ENCODE peak calls at places on chromosomes 11 and 22, in five cellular contexts. B is HCT116, L is PC-9, Y is HepG2, F is GM12878. V is an unnamed sample.

GRCh38 chr11:12723410-12724297 is 49.4 kb downstream of the TEAD1 start:
- DNase-seq in B (peak; percentile 79), L (peak; percentile 48), Y (peak; percentile 73), F (no peak), V (no peak)

GRCh38 chr11:65850217-65851082 is 7.5 kb downstream of the CFL1 start:
- DNase-seq in B (no peak), L (no peak), Y (no peak), F (no peak), V (no peak)

GRCh38 chr11:1755344-1756023 is 5.1 kb upstream of the IFITM10 start:
- DNase-seq in B (no peak), L (no peak), Y (no peak), F (no peak), V (no peak)

GRCh38 chr11:128207861-128208321 is 379.5 kb downstream of the ETS1 start:
- DNase-seq in B (peak; percentile 77), L (peak; percentile 45), Y (no peak), F (no peak), V (no peak)

GRCh38 chr22:22358686-22359085 is 114.1 kb downstream of the VPREB1 start:
- DNase-seq in B (no peak), L (no peak), Y (no peak), F (no peak), V (no peak)

GRCh38 chr11:68057807-68058206 is 19.0 kb downstream of the TCIRG1 start:
- DNase-seq in B (no peak), L (no peak), Y (no peak), F (no peak), V (no peak)

GRCh38 chr11:2477254-2477653 is 32.4 kb downstream of the KCNQ1 start:
- DNase-seq in B (no peak), L (no peak), Y (no peak), F (no peak), V (no peak)

GRCh38 chr11:64251986-64252837 is 882 bp downstream of the PLCB3 start:
- DNase-seq in B (no peak), L (peak; percentile 76), Y (no peak), F (no peak), V (peak; percentile 52)

GRCh38 chr11:65787649-65788622 is 1.1 kb downstream of the OVOL1 start:
- DNase-seq in B (no peak), L (no peak), Y (no peak), F (no peak), V (peak; percentile 51)

GRCh38 chr11:128232588-128232987 is 354.8 kb downstream of the ETS1 start:
- DNase-seq in B (no peak), L (no peak), Y (no peak), F (no peak), V (no peak)

GRCh38 chr11:73968356-73968966 is 14.2 kb downstream of the UCP2 start:
- DNase-seq in B (no peak), L (no peak), Y (no peak), F (no peak), V (no peak)

GRCh38 chr11:79062814-79063762 is 377.7 kb downstream of the TENM4 start:
- DNase-seq in B (peak; percentile 12), L (no peak), Y (peak; percentile 18), F (no peak), V (peak; percentile 59)

GRCh38 chr11:6237903-6238302 is 986 bp upstream of the CNGA4 start:
- DNase-seq in B (no peak), L (no peak), Y (no peak), F (no peak), V (no peak)

GRCh38 chr11:129733384-129733783 is 82.3 kb upstream of the TMEM45B start:
- DNase-seq in B (no peak), L (no peak), Y (no peak), F (no peak), V (no peak)

GRCh38 chr11:77205467-77206263 is 77.6 kb downstream of the MYO7A start:
- DNase-seq in B (no peak), L (no peak), Y (no peak), F (no peak), V (no peak)

GRCh38 chr22:36561291-36561811 is 32.4 kb upstream of the EIF3D start:
- DNase-seq in B (no peak), L (no peak), Y (no peak), F (no peak), V (no peak)

GRCh38 chr11:12389676-12390075 is 12.3 kb downstream of the PARVA start:
- DNase-seq in B (no peak), L (no peak), Y (no peak), F (no peak), V (no peak)

GRCh38 chr11:64767344-64768299 is 7.8 kb upstream of the PYGM start:
- DNase-seq in B (peak; percentile 45), L (peak; percentile 52), Y (peak; percentile 67), F (no peak), V (peak; percentile 84)

GRCh38 chr22:38081941-38082828 is 1.8 kb downstream of the SLC16A8 start:
- DNase-seq in B (no peak), L (no peak), Y (no peak), F (no peak), V (no peak)

GRCh38 chr11:45741582-45741981 is 63.4 kb upstream of the SLC35C1 start:
- DNase-seq in B (no peak), L (no peak), Y (no peak), F (no peak), V (no peak)

GRCh38 chr11:34640050-34640971 is 19.4 kb downstream of the EHF start:
- DNase-seq in B (no peak), L (peak; percentile 92), Y (peak; percentile 94), F (no peak), V (peak; percentile 64)

GRCh38 chr22:37802310-37803194 is 5.2 kb upstream of the GCAT start:
- DNase-seq in B (no peak), L (peak; percentile 51), Y (peak; percentile 54), F (no peak), V (peak; percentile 90)

DNA sequence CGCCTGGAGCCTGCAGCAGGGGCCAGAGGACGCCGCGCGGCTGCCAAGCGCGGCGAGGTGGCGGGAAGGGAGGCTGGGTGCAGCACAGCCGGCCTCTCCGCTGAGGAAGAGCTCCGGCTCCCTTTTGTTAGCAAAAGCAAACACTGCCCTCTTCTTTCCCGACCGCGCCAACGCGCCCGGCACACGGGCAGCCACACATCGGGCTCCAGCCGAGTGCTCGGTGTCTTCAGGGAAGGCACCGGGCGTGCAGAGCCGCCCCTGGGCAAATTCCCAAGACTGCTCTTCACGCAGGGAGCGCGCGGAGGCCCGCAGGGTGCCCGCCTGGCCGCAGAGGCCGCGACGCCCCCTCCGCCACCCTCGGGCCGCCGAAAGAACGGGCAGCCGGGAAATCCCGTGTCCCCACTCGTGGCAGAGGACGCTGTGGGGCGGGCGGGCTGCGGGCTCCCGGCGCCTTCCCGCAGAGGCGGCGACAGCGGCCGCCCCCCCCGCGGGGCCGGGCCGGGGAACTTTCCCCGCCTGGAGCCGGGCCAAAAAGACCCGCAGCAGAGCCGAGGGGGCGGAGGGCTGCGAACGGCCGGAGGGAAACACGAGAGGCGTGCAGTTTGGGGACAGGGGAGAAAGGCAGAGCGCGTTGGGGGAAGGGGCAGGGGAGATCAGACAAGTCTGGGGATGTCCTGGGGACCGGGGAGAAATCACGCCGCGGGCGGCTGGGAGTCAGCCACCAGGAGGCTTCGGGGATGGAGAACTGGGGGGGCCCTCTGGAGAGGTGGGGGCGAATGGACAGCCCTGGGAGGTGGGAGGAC is 931 bp downstream of the CADM1 start:
- DNase-seq in B (no peak), L (no peak), Y (peak; percentile 51), F (no peak), V (peak; percentile 85)
- TF ChIP-seq EZH2 in B (no peak), L (no peak), Y (no peak), F (no peak), V (no peak)

GRCh38 chr11:124717786-124718634 is 21.7 kb upstream of the NRGN start:
- DNase-seq in B (no peak), L (no peak), Y (peak; percentile 6), F (no peak), V (peak; percentile 73)
- TF ChIP-seq EZH2 in B (peak; percentile 99), L (no peak), Y (peak; percentile 64), F (no peak), V (no peak)

GRCh38 chr11:61679301-61679700 is 890 bp upstream of the DAGLA start:
- DNase-seq in B (no peak), L (no peak), Y (no peak), F (no peak), V (peak; percentile 57)

GRCh38 chr11:61683116-61683515 is 2.9 kb downstream of the DAGLA start:
- DNase-seq in B (no peak), L (no peak), Y (no peak), F (no peak), V (no peak)

GRCh38 chr11:61682093-61682732 is 2.0 kb downstream of the DAGLA start:
- DNase-seq in B (no peak), L (peak; percentile 37), Y (peak; percentile 99), F (no peak), V (no peak)

GRCh38 chr11:61679893-61680621 is at the start of gene DAGLA:
- DNase-seq in B (no peak), L (peak; percentile 75), Y (peak; percentile 49), F (no peak), V (peak; percentile 89)

GRCh38 chr11:61680622-61681191 is 516 bp downstream of the DAGLA start:
- DNase-seq in B (no peak), L (peak; percentile 23), Y (no peak), F (no peak), V (no peak)
- TF ChIP-seq EZH2 in B (no peak), L (no peak), Y (no peak), F (no peak), V (no peak)

GRCh38 chr11:125166903-125167291 is 2.3 kb downstream of the PKNOX2 start:
- DNase-seq in B (no peak), L (no peak), Y (no peak), F (no peak), V (no peak)

GRCh38 chr11:125164422-125165110 is at the start of gene PKNOX2:
- DNase-seq in B (peak; percentile 3), L (peak; percentile 40), Y (peak; percentile 15), F (no peak), V (peak; percentile 94)

GRCh38 chr11:125166347-125166841 is 1.8 kb downstream of the PKNOX2 start:
- DNase-seq in B (no peak), L (no peak), Y (no peak), F (no peak), V (peak; percentile 45)

GRCh38 chr11:125165111-125165663 is 636 bp downstream of the PKNOX2 start:
- DNase-seq in B (no peak), L (no peak), Y (no peak), F (no peak), V (peak; percentile 65)

DNA sequence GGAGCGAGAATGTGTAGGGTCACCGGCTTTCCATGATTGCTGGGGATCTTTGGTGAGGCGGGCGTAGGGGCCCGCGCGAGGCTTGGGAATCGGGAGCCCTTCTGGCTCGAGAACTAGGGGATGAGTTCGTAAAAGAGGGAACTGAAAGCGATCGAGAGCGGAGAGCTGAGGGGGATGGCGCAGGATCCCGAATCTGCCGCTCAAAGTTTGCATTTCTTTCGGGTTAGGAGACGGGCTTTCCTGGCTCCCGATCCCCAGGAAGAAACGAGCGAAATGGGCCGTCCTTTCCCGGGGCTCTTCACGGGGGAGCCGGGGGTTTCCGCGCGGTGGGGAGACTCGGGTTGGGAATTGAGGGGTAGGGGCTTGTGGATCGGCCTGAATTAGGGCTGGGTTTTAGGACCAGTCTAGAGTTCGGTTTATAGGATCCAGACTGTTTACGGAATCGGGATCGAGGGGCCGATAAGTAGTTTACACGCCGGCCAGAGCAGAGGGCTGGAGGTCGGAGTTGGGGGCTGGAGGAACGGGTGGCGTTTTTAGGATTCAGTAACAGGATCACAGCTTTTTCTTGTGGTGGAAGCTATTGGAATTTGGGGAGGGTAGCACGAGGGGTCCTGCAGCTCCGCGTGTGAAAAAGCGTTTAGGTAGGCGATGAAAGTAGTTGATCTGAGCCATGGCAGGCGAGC is 1.3 kb downstream of the PKNOX2 start:
- DNase-seq in B (no peak), L (no peak), Y (no peak), F (no peak), V (peak; percentile 61)
- TF ChIP-seq EZH2 in B (no peak), L (no peak), Y (peak; percentile 98), F (peak; percentile 24), V (no peak)

GRCh38 chr11:17476317-17477083 is at the start of gene ABCC8:
- DNase-seq in B (no peak), L (no peak), Y (no peak), F (no peak), V (peak; percentile 77)
- TF ChIP-seq EZH2 in B (no peak), L (no peak), Y (no peak), F (no peak), V (peak; percentile 77)